ENCODE peak calls at places on chromosomes 5 and 9, in five cellular contexts. N, C, L, O and I are unnamed samples.
A peak's percentile ranks its signal among the peaks of the same experiment; 100 is the strongest.

GRCh38 chr5:139482050-139482889 is at the start of gene STING1:
- DNase-seq in O (peak; percentile 83), C (peak; percentile 70), L (peak; percentile 94), N (peak; percentile 85), I (peak; percentile 90)

GRCh38 chr9:137280478-137281344 is 3.2 kb downstream of the TOR4A start:
- DNase-seq in O (peak; percentile 26), N (no peak), C (no peak), L (no peak), I (peak; percentile 70)

GRCh38 chr5:139382371-139382770 is 726 bp downstream of the SLC23A1 start:
- DNase-seq in O (no peak), L (no peak), C (no peak), N (no peak), I (peak; percentile 53)

GRCh38 chr5:171953860-171954701 is 52.4 kb downstream of the FBXW11 start:
- DNase-seq in O (no peak), C (peak; percentile 22), L (no peak), N (no peak), I (no peak)

GRCh38 chr9:98927724-98928123 is 16.0 kb upstream of the COL15A1 start:
- DNase-seq in N (no peak), O (no peak), L (no peak), C (no peak), I (no peak)

GRCh38 chr5:75496026-75496425 is 15.4 kb downstream of the CERT1 start:
- DNase-seq in N (no peak), L (no peak), C (no peak), O (no peak), I (no peak)

GRCh38 chr5:151671979-151672378 is 14.7 kb downstream of the SPARC start:
- DNase-seq in N (no peak), O (peak; percentile 64), L (no peak), C (no peak), I (no peak)

GRCh38 chr9:26346942-26347477 is 545.6 kb downstream of the CAAP1 start:
- DNase-seq in O (no peak), N (no peak), C (no peak), L (no peak), I (no peak)

GRCh38 chr5:115774684-115775083 is 41.8 kb downstream of the CDO1 start:
- DNase-seq in C (no peak), N (no peak), L (no peak), O (no peak), I (no peak)

GRCh38 chr5:142906863-142907671 is 136.9 kb downstream of the ARHGAP26 start:
- DNase-seq in C (no peak), O (peak; percentile 21), N (no peak), L (no peak), I (no peak)

GRCh38 chr5:108659531-108659930 is 88.2 kb upstream of the FER start:
- DNase-seq in N (no peak), L (no peak), C (no peak), O (no peak), I (no peak)

GRCh38 chr9:22469928-22470544 is 23.4 kb downstream of the DMRTA1 start:
- DNase-seq in O (no peak), L (no peak), N (no peak), C (peak; percentile 52), I (no peak)

GRCh38 chr9:76412638-76413037 is 18.4 kb upstream of the RFK start:
- DNase-seq in N (no peak), C (no peak), O (no peak), L (no peak), I (no peak)

GRCh38 chr5:116571568-116572321 is 2.9 kb downstream of the SEMA6A start:
- DNase-seq in C (peak; percentile 30), L (no peak), O (no peak), N (no peak), I (no peak)

GRCh38 chr5:71924980-71925379 is 182.3 kb upstream of the MAP1B start:
- DNase-seq in N (no peak), C (no peak), O (no peak), L (no peak), I (no peak)

GRCh38 chr9:4297795-4298254 is 2.0 kb downstream of the GLIS3 start:
- DNase-seq in N (peak; percentile 58), C (peak; percentile 77), L (peak; percentile 91), O (peak; percentile 72), I (peak; percentile 83)

GRCh38 chr5:16540421-16540820 is 74.8 kb upstream of the ZNF622 start:
- DNase-seq in N (no peak), C (no peak), O (no peak), L (no peak), I (no peak)

GRCh38 chr5:43428034-43428712 is 16.0 kb upstream of the CCL28 start:
- DNase-seq in O (no peak), N (no peak), L (peak; percentile 85), C (no peak), I (no peak)

GRCh38 chr5:43425965-43426364 is 13.8 kb upstream of the CCL28 start:
- DNase-seq in O (no peak), N (peak; percentile 37), L (peak; percentile 73), C (no peak), I (no peak)

GRCh38 chr5:43432486-43433365 is 20.5 kb upstream of the CCL28 start:
- DNase-seq in N (peak; percentile 86), O (peak; percentile 42), L (peak; percentile 92), C (peak; percentile 50), I (no peak)

GRCh38 chr5:43429706-43430105 is 17.5 kb upstream of the CCL28 start:
- DNase-seq in L (no peak), O (no peak), C (no peak), N (no peak), I (no peak)

DNA sequence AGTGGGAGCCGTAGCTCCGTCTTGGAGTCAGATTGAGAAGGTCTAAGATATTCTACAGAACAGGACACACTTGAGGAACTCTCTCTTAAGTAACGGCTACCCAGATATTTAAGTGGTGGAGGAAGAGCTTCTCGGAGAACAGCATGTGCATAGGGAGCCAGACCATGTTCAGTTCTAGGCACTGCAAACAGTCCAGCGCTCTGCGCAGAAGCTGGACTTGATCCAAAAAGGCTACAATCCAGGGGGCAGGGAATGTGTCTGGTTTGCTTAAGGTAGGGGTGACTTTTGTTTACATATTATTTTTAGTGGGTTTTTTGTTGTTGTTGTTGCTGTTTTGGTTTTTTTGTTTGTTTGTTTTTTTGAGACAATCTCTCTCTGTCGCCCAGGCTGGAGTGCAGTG is 16.8 kb upstream of the CCL28 start:
- DNase-seq in N (no peak), C (no peak), O (no peak), L (no peak), I (no peak)
- H3K4me3 ChIP-seq in N (no peak overlapping the region), C (no peak overlapping the region), O (no peak overlapping the region), L (no peak overlapping the region), I (no peak overlapping the region)

DNA sequence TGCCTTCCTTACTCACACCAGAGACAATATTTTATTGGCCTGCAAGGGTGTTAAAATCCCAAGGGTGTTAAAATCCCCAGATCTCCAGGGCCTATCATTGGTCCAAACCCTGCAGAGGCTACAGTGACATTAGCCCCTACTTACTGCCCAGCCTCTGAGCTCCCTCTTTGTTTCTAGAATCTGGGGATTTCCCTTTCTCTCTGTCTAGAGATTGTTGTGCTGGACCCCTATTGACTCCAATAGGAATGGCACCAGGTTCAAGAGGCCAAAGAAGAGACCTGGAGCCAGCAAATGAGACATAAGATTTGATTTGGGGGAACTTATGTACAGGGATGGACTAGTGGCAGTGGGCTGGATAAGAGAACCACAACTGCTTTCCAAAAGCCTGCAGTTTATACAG is 53.3 kb upstream of the ZBED3 start:
- DNase-seq in L (no peak), C (no peak), O (no peak), N (no peak), I (no peak)
- TF ChIP-seq CTCF in L (no peak), C (no peak), O (no peak), N (no peak), I (no peak)

GRCh38 chr5:112933105-112933504 is 11.1 kb upstream of the REEP5 start:
- DNase-seq in C (no peak), L (no peak), N (no peak), O (no peak), I (no peak)

GRCh38 chr5:112933651-112934365 is 11.8 kb upstream of the REEP5 start:
- DNase-seq in N (no peak), O (no peak), L (no peak), C (no peak), I (no peak)

GRCh38 chr5:112930082-112930344 is 8.0 kb upstream of the REEP5 start:
- DNase-seq in N (no peak), O (no peak), C (no peak), L (no peak), I (no peak)

GRCh38 chr5:112931473-112931872 is 9.4 kb upstream of the REEP5 start:
- DNase-seq in L (no peak), C (no peak), N (no peak), O (no peak), I (no peak)

DNA sequence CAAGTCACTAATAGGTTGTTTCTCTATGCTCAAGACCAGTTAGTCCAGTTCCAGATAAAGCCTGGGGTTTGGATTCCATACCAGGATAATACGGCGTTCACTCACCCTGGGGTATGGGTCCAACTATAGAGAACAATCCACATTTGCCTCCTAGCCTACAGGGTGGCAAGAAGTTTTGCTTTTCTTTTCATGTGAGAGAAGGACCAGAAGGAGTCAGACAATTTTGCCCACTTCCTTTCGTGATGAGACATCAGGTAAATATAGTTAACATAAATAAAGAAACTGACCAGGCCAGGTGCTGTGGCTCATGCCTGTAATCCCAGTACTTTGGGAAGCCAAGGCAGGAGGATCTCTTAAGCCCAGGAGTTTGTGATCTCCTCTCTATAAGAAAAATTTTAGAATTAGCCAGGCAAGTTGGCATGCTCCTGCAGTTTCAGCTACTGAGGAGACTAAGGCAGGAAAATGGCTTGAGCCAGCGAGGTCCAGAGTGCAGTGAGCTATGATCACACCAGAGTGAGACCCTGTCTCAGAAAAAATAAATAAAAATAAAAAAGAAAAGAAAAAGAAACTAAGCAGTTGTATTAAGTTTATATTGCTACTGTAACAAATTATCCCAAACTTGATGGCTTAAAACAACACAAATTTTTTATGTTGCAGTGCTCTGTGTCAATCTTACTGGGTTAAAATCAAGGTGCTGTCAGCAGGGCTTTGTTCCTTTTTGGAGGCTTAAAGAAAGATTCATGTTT is 7.5 kb upstream of the REEP5 start:
- DNase-seq in C (no peak), O (no peak), L (no peak), N (no peak), I (no peak)
- H3K27ac ChIP-seq in C (no peak overlapping the region), O (peak overlapping the region; percentile 69), L (no peak overlapping the region), N (no peak overlapping the region), I (no peak overlapping the region)

GRCh38 chr9:34190996-34191892 is 12.4 kb downstream of the UBAP1 start:
- DNase-seq in L (no peak), C (no peak), N (no peak), O (no peak), I (no peak)

GRCh38 chr9:34187891-34188240 is 9.0 kb downstream of the UBAP1 start:
- DNase-seq in N (no peak), C (no peak), O (no peak), L (no peak), I (no peak)

DNA sequence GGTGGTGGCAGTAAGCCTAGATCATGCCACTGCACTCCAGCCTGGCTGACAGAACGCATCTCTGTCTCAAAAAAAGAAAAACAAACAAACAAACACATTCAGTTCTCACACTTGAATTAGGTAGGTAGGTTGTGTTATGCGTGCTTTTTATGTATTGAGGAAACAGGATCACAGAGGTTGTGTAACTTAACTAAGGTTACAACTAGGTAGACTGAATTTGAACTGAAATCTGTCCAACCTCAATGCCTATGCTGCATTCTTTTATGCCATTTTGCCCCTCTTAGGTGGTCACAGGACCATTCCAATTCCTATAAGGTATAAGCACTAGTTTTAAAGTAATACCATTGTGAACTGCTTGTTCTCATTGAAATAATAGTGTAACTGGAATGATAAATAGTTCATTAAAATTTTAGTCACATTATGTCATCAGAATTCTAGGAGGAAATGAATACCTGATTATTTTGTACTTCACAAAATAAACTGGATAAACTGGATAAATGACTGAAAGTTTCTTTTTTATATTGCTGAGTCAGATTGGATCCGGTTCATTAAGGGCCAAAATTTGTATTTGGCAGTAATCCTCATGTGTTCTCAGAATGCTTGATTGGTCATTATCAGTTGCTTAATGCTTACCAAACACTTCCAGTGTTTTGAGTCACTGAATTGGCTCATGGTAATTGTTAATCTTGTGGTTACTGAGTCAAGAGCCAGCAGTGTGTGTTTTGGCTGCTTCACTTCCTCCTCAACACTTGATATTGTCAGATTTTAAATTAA is 7.1 kb downstream of the UBAP1 start:
- DNase-seq in N (peak; percentile 57), O (no peak), L (no peak), C (peak; percentile 66), I (no peak)
- H3K4me3 ChIP-seq in N (no peak overlapping the region), O (peak overlapping the region; percentile 16), L (no peak overlapping the region), C (no peak overlapping the region), I (no peak overlapping the region)